ENCODE peak calls at places on chromosomes 3 and 15, in eight cellular contexts. P is midbrain; A is GM23248; B is fibroblast of the aortic adventitia; F is foreskin fibroblast; S is cerebellum; H is NCI-H1092 treated with DMSO at 0.1 percent for 48 hours; C is stimulated activated CD8-positive, alpha-beta memory T cell treated with anti-CD3 and anti-CD28 coated beads, Interleukin-15, amount 100 ng/mL, for 1 hour. D is an unnamed sample.

GRCh38 chr3:129315386-129315991 is 36.8 kb downstream of the HMCES start:
- DNase-seq in F (peak), A (peak), P (peak), B (peak), C (no peak), H (peak), S (peak), D (no peak)

GRCh38 chr3:171064461-171064860 is 37.9 kb upstream of the SLC2A2 start:
- DNase-seq in A (no peak), F (no peak), P (no peak), S (no peak), H (no peak), B (no peak), C (no peak), D (no peak)

GRCh38 chr3:52636673-52637072 is 49.0 kb downstream of the PBRM1 start:
- DNase-seq in H (no peak), C (no peak), S (no peak), P (no peak), A (peak), B (peak), F (no peak), D (no peak)

GRCh38 chr15:99452010-99452409 is 113.8 kb upstream of the MEF2A start:
- DNase-seq in H (no peak), P (no peak), A (no peak), B (no peak), S (no peak), C (no peak), F (no peak), D (no peak)

GRCh38 chr15:65008989-65009388 is 19.3 kb upstream of the SPG21 start:
- DNase-seq in B (no peak), P (no peak), H (no peak), A (no peak), C (no peak), S (no peak), F (no peak), D (no peak)

GRCh38 chr15:48493084-48493762 is 152.3 kb downstream of the FBN1 start:
- DNase-seq in F (peak), H (no peak), A (peak), S (no peak), P (no peak), C (no peak), B (peak), D (peak)

GRCh38 chr15:29208352-29208751 is 61.3 kb downstream of the NSMCE3 start:
- DNase-seq in S (no peak), C (no peak), P (no peak), B (no peak), A (no peak), F (peak), H (peak), D (no peak)

GRCh38 chr3:126857928-126858327 is 125.0 kb upstream of the PLXNA1 start:
- DNase-seq in S (no peak), H (no peak), F (no peak), B (no peak), P (no peak), A (no peak), C (no peak), D (no peak)

GRCh38 chr15:91193059-91193715 is 93.1 kb downstream of the SV2B start:
- DNase-seq in F (no peak), H (no peak), A (no peak), S (peak), C (no peak), P (no peak), B (no peak), D (no peak)

GRCh38 chr15:84685304-84685703 is 27.3 kb upstream of the NMB start:
- DNase-seq in F (peak), H (no peak), B (peak), P (no peak), S (no peak), C (no peak), A (peak), D (peak)

GRCh38 chr3:17195856-17196604 is 311.3 kb downstream of the PLCL2 start:
- DNase-seq in A (peak), H (peak), F (no peak), S (no peak), P (peak), B (peak), C (no peak), D (no peak)

GRCh38 chr3:31996195-31996594 is 14.6 kb downstream of the ZNF860 start:
- DNase-seq in H (no peak), A (no peak), B (no peak), S (no peak), C (no peak), F (no peak), P (no peak), D (no peak)

GRCh38 chr3:38297947-38298711 is 16.0 kb downstream of the SLC22A14 start:
- DNase-seq in A (peak), S (peak), C (no peak), F (peak), H (no peak), P (peak), B (peak), D (no peak)

GRCh38 chr15:51380999-51381806 is 39.7 kb downstream of the GLDN start:
- DNase-seq in F (peak), A (peak), H (peak), B (peak), S (peak), P (peak), C (no peak), D (peak)

GRCh38 chr3:29582310-29582709 is 301.4 kb downstream of the RBMS3 start:
- DNase-seq in S (no peak), A (no peak), C (no peak), F (no peak), H (no peak), B (no peak), P (peak), D (no peak)

GRCh38 chr3:157436583-157437300 is at the start of gene PTX3:
- DNase-seq in B (peak), C (no peak), F (peak), P (peak), H (no peak), S (peak), A (peak), D (peak)

GRCh38 chr15:62962101-62962995 is 80.2 kb upstream of the TPM1 start:
- DNase-seq in B (no peak), A (no peak), F (no peak), C (no peak), S (no peak), H (no peak), P (no peak), D (no peak)

GRCh38 chr15:42584031-42584765 is 8.8 kb downstream of the STARD9 start:
- DNase-seq in P (peak), A (peak), S (no peak), H (no peak), B (no peak), F (no peak), C (no peak), D (no peak)

GRCh38 chr15:66751579-66751978 is 49.5 kb downstream of the SMAD6 start:
- DNase-seq in F (no peak), A (peak), P (no peak), H (no peak), S (no peak), C (no peak), B (no peak), D (no peak)

GRCh38 chr3:147712357-147712756 is 303.2 kb downstream of the ZIC1 start:
- DNase-seq in S (no peak), F (no peak), C (no peak), A (no peak), B (no peak), P (no peak), H (no peak), D (no peak)

GRCh38 chr3:135874035-135874434 is 91.5 kb upstream of the PPP2R3A start:
- DNase-seq in H (no peak), A (no peak), S (no peak), P (no peak), F (no peak), B (no peak), C (no peak), D (no peak)

GRCh38 chr3:20583648-20584047 is 397.6 kb upstream of the SGO1 start:
- DNase-seq in H (no peak), A (no peak), B (no peak), C (no peak), F (no peak), P (no peak), S (no peak), D (no peak)

GRCh38 chr3:15636028-15636709 is 34.6 kb downstream of the BTD start:
- DNase-seq in A (peak), S (no peak), P (no peak), H (no peak), B (peak), C (no peak), F (peak), D (peak)

GRCh38 chr15:46710561-46710960 is 1006.7 kb upstream of the SEMA6D start:
- DNase-seq in B (no peak), H (no peak), A (no peak), F (no peak), P (no peak), C (no peak), S (no peak), D (no peak)

GRCh38 chr3:27943106-27943505 is 221.0 kb upstream of the EOMES start:
- DNase-seq in H (no peak), P (no peak), C (no peak), B (peak), F (no peak), A (peak), S (no peak), D (no peak)

GRCh38 chr3:61847784-61848462 is 286.6 kb downstream of the PTPRG start:
- DNase-seq in C (no peak), P (no peak), A (peak), F (peak), H (no peak), S (peak), B (peak), D (no peak)

GRCh38 chr3:61903931-61904657 is 342.7 kb downstream of the PTPRG start:
- DNase-seq in B (peak), P (peak), F (no peak), A (peak), H (peak), C (no peak), S (no peak), D (no peak)

GRCh38 chr15:60079210-60079609 is 75.1 kb downstream of the FOXB1 start:
- DNase-seq in P (no peak), A (peak), B (no peak), F (no peak), H (no peak), S (no peak), C (no peak), D (no peak)

GRCh38 chr3:69389520-69390248 is 3.8 kb upstream of the FRMD4B start:
- DNase-seq in A (no peak), F (no peak), C (no peak), H (no peak), B (no peak), P (no peak), S (no peak), D (no peak)

GRCh38 chr3:157122116-157122515 is 37.8 kb downstream of the CCNL1 start:
- DNase-seq in B (peak), A (peak), P (no peak), C (no peak), S (no peak), H (no peak), F (peak), D (peak)